ENCODE peak calls at places on chromosomes 3 and 15, in four cellular contexts. N, T, Z and X are unnamed samples.

GRCh38 chr3:118548434-118548833 is 486.2 kb downstream of the IGSF11 start:
- DNase-seq in T (no peak), Z (no peak), N (no peak), X (no peak)

GRCh38 chr3:87260270-87260669 is 16.1 kb downstream of the POU1F1 start:
- DNase-seq in T (peak), Z (peak), N (peak), X (peak)

GRCh38 chr3:146308222-146308621 is 57.3 kb upstream of the PLSCR4 start:
- DNase-seq in T (no peak), N (peak), Z (no peak), X (no peak)

GRCh38 chr3:148916132-148916531 is 51.0 kb downstream of the CPA3 start:
- DNase-seq in T (no peak), Z (no peak), N (no peak), X (no peak)

GRCh38 chr15:70099966-70100494 is 2.3 kb upstream of the TLE3 start:
- DNase-seq in N (no peak), T (no peak), Z (peak), X (peak)

GRCh38 chr3:126493731-126494130 is 18.0 kb upstream of the ZXDC start:
- DNase-seq in Z (no peak), N (no peak), T (no peak), X (no peak)

GRCh38 chr3:170226426-170226960 is 4.3 kb downstream of the PRKCI start:
- DNase-seq in T (no peak), N (no peak), Z (no peak), X (no peak)

GRCh38 chr3:101574388-101575156 is 592 bp downstream of the PCNP start:
- DNase-seq in N (peak), T (peak), Z (peak), X (peak)

GRCh38 chr3:70748593-70748992 is 436.2 kb upstream of the MDFIC2 start:
- DNase-seq in Z (peak), T (no peak), N (no peak), X (no peak)

GRCh38 chr15:63089260-63090043 is 32.2 kb upstream of the LACTB start:
- DNase-seq in T (no peak), N (peak), Z (peak), X (no peak)

GRCh38 chr15:29978411-29979382 is 104.1 kb upstream of the GOLGA8J start:
- DNase-seq in N (no peak), T (no peak), Z (no peak), X (no peak)

GRCh38 chr15:85766007-85766831 is 28.5 kb downstream of the KLHL25 start:
- DNase-seq in N (no peak), Z (no peak), T (no peak), X (no peak)

GRCh38 chr3:178083906-178084823 is 452.1 kb upstream of the KCNMB2 start:
- DNase-seq in Z (peak), T (no peak), N (no peak), X (no peak)

GRCh38 chr3:183460059-183461052 is 31.9 kb upstream of the MCF2L2 start:
- DNase-seq in T (no peak), Z (no peak), N (no peak), X (no peak)

GRCh38 chr3:126435456-126436315 is 40.0 kb downstream of the ZXDC start:
- DNase-seq in T (no peak), N (no peak), Z (no peak), X (no peak)

GRCh38 chr3:17795280-17795679 is 52.8 kb upstream of the TBC1D5 start:
- DNase-seq in N (no peak), T (no peak), Z (no peak), X (no peak)

GRCh38 chr3:65888980-65889706 is 149.6 kb downstream of the MAGI1 start:
- DNase-seq in Z (peak), N (peak), T (no peak), X (no peak)

GRCh38 chr3:143974877-143975238 is 3.2 kb downstream of the DIPK2A start:
- DNase-seq in N (no peak), Z (no peak), T (no peak), X (no peak)

GRCh38 chr3:86954226-86954625 is 36.7 kb downstream of the VGLL3 start:
- DNase-seq in N (no peak), Z (no peak), T (no peak), X (no peak)

GRCh38 chr15:66815322-66815721 is 113.3 kb downstream of the SMAD6 start:
- DNase-seq in T (no peak), Z (no peak), N (peak), X (no peak)

GRCh38 chr3:44128057-44128775 is 113.5 kb upstream of the TOPAZ1 start:
- DNase-seq in T (no peak), N (no peak), Z (peak), X (no peak)

GRCh38 chr3:151315846-151316245 is 774 bp downstream of the GPR87 start:
- DNase-seq in N (no peak), T (no peak), Z (no peak), X (no peak)

GRCh38 chr15:40238927-40239591 is at the start of gene PAK6:
- DNase-seq in T (no peak), Z (peak), N (no peak), X (peak)

GRCh38 chr3:36924748-36925521 is 19.9 kb downstream of the TRANK1 start:
- DNase-seq in N (no peak), T (no peak), Z (no peak), X (no peak)

GRCh38 chr3:177421176-177421782 is 224.0 kb upstream of the TBL1XR1 start:
- DNase-seq in N (no peak), Z (no peak), T (no peak), X (no peak)